ENCODE peak calls at places on chromosomes 1 and 21, in five cellular contexts. One of them, this sample, is unnamed.

GRCh38 chr1:216566809-216567208 is 143.6 kb upstream of the USH2A start:
- DNase-seq in esophagus muscularis mucosa: no peak
- DNase-seq in astrocyte of the spinal cord: peak; percentile 35
- DNase-seq in hepatocyte: peak; percentile 20
- DNase-seq in heart left ventricle: no peak
- DNase-seq in this sample: no peak

GRCh38 chr1:29282924-29283803 is 46.8 kb downstream of the PTPRU start:
- DNase-seq in esophagus muscularis mucosa: no peak
- DNase-seq in astrocyte of the spinal cord: peak; percentile 48
- DNase-seq in hepatocyte: peak; percentile 72
- DNase-seq in heart left ventricle: no peak
- DNase-seq in this sample: peak; percentile 56

GRCh38 chr1:172089768-172090510 is 248.6 kb downstream of the DNM3 start:
- DNase-seq in esophagus muscularis mucosa: no peak
- DNase-seq in astrocyte of the spinal cord: peak; percentile 73
- DNase-seq in hepatocyte: peak; percentile 74
- DNase-seq in heart left ventricle: peak; percentile 29
- DNase-seq in this sample: peak; percentile 80

GRCh38 chr1:198880818-198881597 is 242.2 kb downstream of the PTPRC start:
- DNase-seq in esophagus muscularis mucosa: no peak
- DNase-seq in astrocyte of the spinal cord: peak; percentile 95
- DNase-seq in hepatocyte: peak; percentile 45
- DNase-seq in heart left ventricle: no peak
- DNase-seq in this sample: no peak

GRCh38 chr21:39452965-39453332 is 1.2 kb downstream of the SH3BGR start:
- DNase-seq in esophagus muscularis mucosa: no peak
- DNase-seq in astrocyte of the spinal cord: no peak
- DNase-seq in hepatocyte: no peak
- DNase-seq in heart left ventricle: peak; percentile 35
- DNase-seq in this sample: no peak

GRCh38 chr1:11158720-11159321 is 30.3 kb upstream of the ANGPTL7 start:
- DNase-seq in esophagus muscularis mucosa: no peak
- DNase-seq in astrocyte of the spinal cord: peak; percentile 92
- DNase-seq in hepatocyte: peak; percentile 44
- DNase-seq in heart left ventricle: no peak
- DNase-seq in this sample: no peak

GRCh38 chr1:53553734-53554509 is 94.7 kb downstream of the DMRTB1 start:
- DNase-seq in esophagus muscularis mucosa: no peak
- DNase-seq in astrocyte of the spinal cord: no peak
- DNase-seq in hepatocyte: no peak
- DNase-seq in heart left ventricle: peak; percentile 21
- DNase-seq in this sample: peak; percentile 3

GRCh38 chr1:155320661-155321576 is at the start of gene RUSC1:
- DNase-seq in esophagus muscularis mucosa: no peak
- DNase-seq in astrocyte of the spinal cord: peak; percentile 66
- DNase-seq in hepatocyte: peak; percentile 58
- DNase-seq in heart left ventricle: peak; percentile 86
- DNase-seq in this sample: peak; percentile 87

GRCh38 chr1:99766378-99766800 is at the start of gene FRRS1:
- DNase-seq in esophagus muscularis mucosa: no peak
- DNase-seq in astrocyte of the spinal cord: peak; percentile 74
- DNase-seq in hepatocyte: peak; percentile 80
- DNase-seq in heart left ventricle: peak; percentile 66
- DNase-seq in this sample: peak; percentile 75

GRCh38 chr1:66261370-66261769 is 272.6 kb upstream of the SGIP1 start:
- DNase-seq in esophagus muscularis mucosa: no peak
- DNase-seq in astrocyte of the spinal cord: no peak
- DNase-seq in hepatocyte: no peak
- DNase-seq in heart left ventricle: no peak
- DNase-seq in this sample: no peak

GRCh38 chr1:7680791-7681165 is 90.3 kb upstream of the VAMP3 start:
- DNase-seq in esophagus muscularis mucosa: no peak
- DNase-seq in astrocyte of the spinal cord: peak; percentile 17
- DNase-seq in hepatocyte: peak; percentile 56
- DNase-seq in heart left ventricle: no peak
- DNase-seq in this sample: no peak

GRCh38 chr1:235650341-235651169 is 971 bp upstream of the GNG4 start:
- DNase-seq in esophagus muscularis mucosa: peak; percentile 85
- DNase-seq in astrocyte of the spinal cord: peak; percentile 3
- DNase-seq in hepatocyte: peak; percentile 73
- DNase-seq in heart left ventricle: no peak
- DNase-seq in this sample: peak; percentile 57

GRCh38 chr1:80534606-80535360 is 1266.0 kb upstream of the ADGRL2 start:
- DNase-seq in esophagus muscularis mucosa: no peak
- DNase-seq in astrocyte of the spinal cord: peak; percentile 50
- DNase-seq in hepatocyte: no peak
- DNase-seq in heart left ventricle: no peak
- DNase-seq in this sample: no peak

GRCh38 chr1:212179394-212180076 is 105.7 kb upstream of the PPP2R5A start:
- DNase-seq in esophagus muscularis mucosa: no peak
- DNase-seq in astrocyte of the spinal cord: peak; percentile 95
- DNase-seq in hepatocyte: peak; percentile 34
- DNase-seq in heart left ventricle: no peak
- DNase-seq in this sample: no peak

GRCh38 chr1:22808846-22809501 is 98.3 kb downstream of the EPHB2 start:
- DNase-seq in esophagus muscularis mucosa: no peak
- DNase-seq in astrocyte of the spinal cord: peak; percentile 90
- DNase-seq in hepatocyte: peak; percentile 71
- DNase-seq in heart left ventricle: peak; percentile 80
- DNase-seq in this sample: no peak

GRCh38 chr1:109927908-109928307 is 17.3 kb downstream of the CSF1 start:
- DNase-seq in esophagus muscularis mucosa: peak; percentile 95
- DNase-seq in astrocyte of the spinal cord: peak; percentile 80
- DNase-seq in hepatocyte: peak; percentile 56
- DNase-seq in heart left ventricle: peak; percentile 90
- DNase-seq in this sample: peak; percentile 72

GRCh38 chr1:157490337-157491165 is 61.8 kb downstream of the FCRL5 start:
- DNase-seq in esophagus muscularis mucosa: no peak
- DNase-seq in astrocyte of the spinal cord: peak; percentile 62
- DNase-seq in hepatocyte: peak; percentile 81
- DNase-seq in heart left ventricle: peak; percentile 39
- DNase-seq in this sample: peak; percentile 88

GRCh38 chr1:9449976-9450696 is 89.1 kb upstream of the SLC25A33 start:
- DNase-seq in esophagus muscularis mucosa: no peak
- DNase-seq in astrocyte of the spinal cord: no peak
- DNase-seq in hepatocyte: no peak
- DNase-seq in heart left ventricle: no peak
- DNase-seq in this sample: no peak

GRCh38 chr1:80779278-80779677 is 1021.5 kb upstream of the ADGRL2 start:
- DNase-seq in esophagus muscularis mucosa: no peak
- DNase-seq in astrocyte of the spinal cord: no peak
- DNase-seq in hepatocyte: no peak
- DNase-seq in heart left ventricle: no peak
- DNase-seq in this sample: no peak

GRCh38 chr1:201656670-201657032 is 117.7 kb downstream of the NAV1 start:
- DNase-seq in esophagus muscularis mucosa: no peak
- DNase-seq in astrocyte of the spinal cord: peak; percentile 63
- DNase-seq in hepatocyte: peak; percentile 74
- DNase-seq in heart left ventricle: peak; percentile 46
- DNase-seq in this sample: peak; percentile 50

GRCh38 chr1:201653238-201653637 is 114.3 kb downstream of the NAV1 start:
- DNase-seq in esophagus muscularis mucosa: no peak
- DNase-seq in astrocyte of the spinal cord: no peak
- DNase-seq in hepatocyte: no peak
- DNase-seq in heart left ventricle: no peak
- DNase-seq in this sample: no peak

GRCh38 chr1:201653883-201654282 is 115.0 kb downstream of the NAV1 start:
- DNase-seq in esophagus muscularis mucosa: no peak
- DNase-seq in astrocyte of the spinal cord: no peak
- DNase-seq in hepatocyte: no peak
- DNase-seq in heart left ventricle: no peak
- DNase-seq in this sample: no peak

GRCh38 chr1:201655910-201656669 is 117.2 kb downstream of the NAV1 start:
- DNase-seq in esophagus muscularis mucosa: no peak
- DNase-seq in astrocyte of the spinal cord: no peak
- DNase-seq in hepatocyte: peak; percentile 41
- DNase-seq in heart left ventricle: no peak
- DNase-seq in this sample: peak; percentile 44

GRCh38 chr1:201655243-201655642 is 116.3 kb downstream of the NAV1 start:
- DNase-seq in esophagus muscularis mucosa: no peak
- DNase-seq in astrocyte of the spinal cord: peak; percentile 84
- DNase-seq in hepatocyte: peak; percentile 71
- DNase-seq in heart left ventricle: peak; percentile 39
- DNase-seq in this sample: no peak
- TF ChIP-seq CTCF in esophagus muscularis mucosa: no peak
- TF ChIP-seq CTCF in astrocyte of the spinal cord: peak; percentile 45
- TF ChIP-seq CTCF in hepatocyte: peak; percentile 40
- TF ChIP-seq CTCF in heart left ventricle: no peak
- TF ChIP-seq CTCF in this sample: no peak

GRCh38 chr1:43704838-43705237 is 2.5 kb upstream of the ST3GAL3 start:
- DNase-seq in esophagus muscularis mucosa: no peak
- DNase-seq in astrocyte of the spinal cord: peak; percentile 43
- DNase-seq in hepatocyte: no peak
- DNase-seq in heart left ventricle: no peak
- DNase-seq in this sample: no peak
- TF ChIP-seq CTCF in esophagus muscularis mucosa: no peak
- TF ChIP-seq CTCF in astrocyte of the spinal cord: peak; percentile 25
- TF ChIP-seq CTCF in hepatocyte: no peak
- TF ChIP-seq CTCF in heart left ventricle: no peak
- TF ChIP-seq CTCF in this sample: no peak

DNA sequence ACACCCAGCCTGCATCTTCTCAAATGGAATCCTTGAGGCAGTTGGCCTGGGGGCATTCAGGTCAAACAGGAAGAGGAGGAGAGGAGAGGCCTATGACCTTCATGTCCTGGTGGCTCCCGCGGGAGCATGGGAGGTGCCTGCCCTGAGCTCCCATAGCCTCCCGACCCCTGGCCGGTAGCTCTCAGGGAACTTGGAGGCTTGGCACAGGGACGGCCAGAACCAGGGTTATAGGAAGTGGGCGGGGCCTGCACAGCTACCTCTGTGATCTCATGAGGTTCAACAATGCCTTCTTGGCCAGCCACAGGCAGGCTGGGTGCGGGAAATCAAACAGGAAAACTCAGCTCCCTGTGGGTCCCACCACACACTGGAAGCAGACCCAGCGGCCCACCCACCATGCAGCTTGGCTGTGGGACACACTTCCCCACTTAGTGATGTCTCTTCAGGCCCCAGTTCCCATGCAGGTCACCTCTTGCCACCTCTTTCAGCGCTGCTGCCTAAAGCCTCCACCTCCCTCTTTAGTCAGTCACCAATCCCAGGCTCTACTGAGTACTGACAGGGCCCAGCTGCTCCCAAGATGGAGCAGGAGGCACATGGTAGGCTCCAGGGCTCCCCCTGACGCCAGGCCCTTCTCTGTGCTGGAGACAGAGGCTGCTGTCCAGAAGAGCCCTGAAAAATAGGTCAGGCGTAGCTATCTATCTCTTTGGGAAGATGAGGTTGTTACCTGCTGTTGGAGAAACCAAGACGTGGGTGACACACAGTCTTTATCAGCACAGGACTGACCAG is at the start of gene SLFNL1:
- DNase-seq in esophagus muscularis mucosa: no peak
- DNase-seq in astrocyte of the spinal cord: no peak
- DNase-seq in hepatocyte: no peak
- DNase-seq in heart left ventricle: peak; percentile 59
- DNase-seq in this sample: no peak
- TF ChIP-seq CTCF in esophagus muscularis mucosa: no peak
- TF ChIP-seq CTCF in astrocyte of the spinal cord: peak; percentile 7
- TF ChIP-seq CTCF in hepatocyte: no peak
- TF ChIP-seq CTCF in heart left ventricle: no peak
- TF ChIP-seq CTCF in this sample: no peak

DNA sequence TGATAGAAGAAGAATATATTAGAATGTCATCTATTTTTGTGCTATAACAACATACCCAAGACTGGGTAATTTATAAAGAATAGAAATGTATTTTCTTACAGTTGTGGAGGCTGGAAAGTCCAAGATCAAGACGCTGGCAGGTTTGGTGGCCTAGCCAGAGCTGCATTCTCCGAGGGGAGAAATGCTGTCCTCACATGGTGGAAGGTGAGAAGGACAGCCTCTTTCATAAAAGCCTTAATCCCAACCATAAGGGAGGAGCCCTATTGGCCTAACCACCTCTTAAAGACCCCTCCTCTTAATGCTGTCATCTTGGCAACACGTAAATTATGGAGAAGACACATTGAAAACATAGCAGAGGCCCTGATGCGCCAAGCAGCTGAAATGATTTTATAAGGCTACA is 60.1 kb upstream of the KAZN start:
- DNase-seq in esophagus muscularis mucosa: no peak
- DNase-seq in astrocyte of the spinal cord: no peak
- DNase-seq in hepatocyte: no peak
- DNase-seq in heart left ventricle: no peak
- DNase-seq in this sample: no peak
- TF ChIP-seq CTCF in esophagus muscularis mucosa: no peak
- TF ChIP-seq CTCF in astrocyte of the spinal cord: peak; percentile 23
- TF ChIP-seq CTCF in hepatocyte: no peak
- TF ChIP-seq CTCF in heart left ventricle: no peak
- TF ChIP-seq CTCF in this sample: no peak

DNA sequence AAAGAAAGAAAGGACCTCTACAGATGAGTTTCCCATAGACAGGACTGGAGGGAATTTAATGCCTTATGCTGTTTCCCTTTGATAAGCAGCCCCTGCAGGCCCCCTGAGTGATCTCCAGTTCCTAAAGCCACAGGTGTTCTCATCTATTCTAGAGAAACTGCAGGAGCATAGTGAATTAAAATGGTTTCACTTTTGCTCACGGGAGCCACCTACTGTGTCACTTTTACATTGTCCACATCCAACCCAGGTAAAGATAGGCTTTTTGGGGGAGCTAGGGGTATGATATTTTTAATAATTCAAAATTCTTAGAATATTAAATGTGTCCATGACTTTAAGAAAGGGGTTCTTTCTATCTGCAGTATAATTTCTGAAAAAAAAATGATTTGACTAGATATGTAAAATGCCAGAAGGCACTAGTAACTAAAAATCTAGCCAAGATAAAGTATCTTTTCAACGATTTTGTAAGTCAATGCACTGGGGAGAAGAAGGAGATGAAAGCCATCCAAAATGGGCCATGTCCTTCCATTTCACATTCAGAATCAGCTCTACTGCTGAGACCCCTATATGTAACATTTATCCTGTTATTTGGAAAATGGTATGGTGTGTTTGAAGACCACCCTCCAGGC is 267.3 kb upstream of the DUSP10 start:
- DNase-seq in esophagus muscularis mucosa: peak; percentile 53
- DNase-seq in astrocyte of the spinal cord: peak; percentile 35
- DNase-seq in hepatocyte: peak; percentile 29
- DNase-seq in heart left ventricle: no peak
- DNase-seq in this sample: no peak
- TF ChIP-seq CTCF in esophagus muscularis mucosa: peak; percentile 40
- TF ChIP-seq CTCF in astrocyte of the spinal cord: peak; percentile 44
- TF ChIP-seq CTCF in hepatocyte: peak; percentile 47
- TF ChIP-seq CTCF in heart left ventricle: peak; percentile 29
- TF ChIP-seq CTCF in this sample: no peak

DNA sequence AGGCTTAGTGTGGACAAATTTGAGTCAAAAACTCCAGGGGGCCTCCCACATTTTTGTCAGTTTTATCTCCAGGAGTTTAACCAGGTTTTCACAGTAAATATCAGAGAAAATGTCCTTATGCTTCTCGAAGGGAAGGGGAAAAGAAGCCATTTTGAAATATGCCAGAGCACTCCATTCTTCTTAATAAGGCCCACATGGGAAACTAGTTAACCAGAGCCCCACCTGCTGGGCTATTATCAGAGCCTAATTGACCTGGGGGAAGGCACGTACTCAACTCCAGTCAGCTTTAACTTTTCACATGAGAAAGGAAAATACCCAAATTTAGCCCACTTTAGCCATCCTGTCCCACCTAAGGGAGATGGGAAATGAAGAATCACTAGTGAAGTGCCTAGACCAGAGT is 296.3 kb downstream of the PTBP2 start:
- DNase-seq in esophagus muscularis mucosa: no peak
- DNase-seq in astrocyte of the spinal cord: no peak
- DNase-seq in hepatocyte: peak; percentile 6
- DNase-seq in heart left ventricle: no peak
- DNase-seq in this sample: no peak
- TF ChIP-seq CTCF in esophagus muscularis mucosa: no peak
- TF ChIP-seq CTCF in astrocyte of the spinal cord: no peak
- TF ChIP-seq CTCF in hepatocyte: peak; percentile 23
- TF ChIP-seq CTCF in heart left ventricle: no peak
- TF ChIP-seq CTCF in this sample: no peak

GRCh38 chr1:195376190-195376589 is 1232.0 kb downstream of the KCNT2 start:
- DNase-seq in esophagus muscularis mucosa: no peak
- DNase-seq in astrocyte of the spinal cord: no peak
- DNase-seq in hepatocyte: no peak
- DNase-seq in heart left ventricle: no peak
- DNase-seq in this sample: no peak
- TF ChIP-seq CTCF in esophagus muscularis mucosa: no peak
- TF ChIP-seq CTCF in astrocyte of the spinal cord: no peak
- TF ChIP-seq CTCF in hepatocyte: no peak
- TF ChIP-seq CTCF in heart left ventricle: no peak
- TF ChIP-seq CTCF in this sample: no peak